ENCODE peak calls at places on chromosomes 1 and 21, in five cellular contexts. J, I, V, F and K are unnamed samples.

GRCh38 chr21:16117851-16118592 is 388.2 kb downstream of the USP25 start:
- DNase-seq in F (peak), I (no peak), V (no peak), J (no peak), K (peak)

GRCh38 chr1:50701706-50702317 is 258.3 kb downstream of the FAF1 start:
- DNase-seq in I (no peak), J (no peak), V (no peak), F (no peak), K (no peak)

GRCh38 chr1:107793896-107794440 is 171.0 kb downstream of the VAV3 start:
- DNase-seq in F (peak), V (no peak), I (no peak), J (no peak), K (no peak)

GRCh38 chr1:27598902-27599528 is 4.9 kb downstream of the AHDC1 start:
- DNase-seq in J (no peak), V (no peak), I (no peak), F (peak), K (peak)

GRCh38 chr1:117633068-117633345 is 27.2 kb downstream of the TENT5C start:
- DNase-seq in I (no peak), J (no peak), F (no peak), V (no peak), K (no peak)

GRCh38 chr21:38438476-38438893 is 59.8 kb downstream of the ERG start:
- DNase-seq in F (no peak), J (no peak), V (peak), I (no peak), K (peak)

GRCh38 chr1:184000321-184000720 is 37.2 kb downstream of the COLGALT2 start:
- DNase-seq in J (no peak), F (no peak), V (no peak), I (no peak), K (no peak)

GRCh38 chr1:64483711-64484454 is 14.0 kb downstream of the CACHD1 start:
- DNase-seq in V (no peak), I (no peak), J (no peak), F (no peak), K (no peak)

DNA sequence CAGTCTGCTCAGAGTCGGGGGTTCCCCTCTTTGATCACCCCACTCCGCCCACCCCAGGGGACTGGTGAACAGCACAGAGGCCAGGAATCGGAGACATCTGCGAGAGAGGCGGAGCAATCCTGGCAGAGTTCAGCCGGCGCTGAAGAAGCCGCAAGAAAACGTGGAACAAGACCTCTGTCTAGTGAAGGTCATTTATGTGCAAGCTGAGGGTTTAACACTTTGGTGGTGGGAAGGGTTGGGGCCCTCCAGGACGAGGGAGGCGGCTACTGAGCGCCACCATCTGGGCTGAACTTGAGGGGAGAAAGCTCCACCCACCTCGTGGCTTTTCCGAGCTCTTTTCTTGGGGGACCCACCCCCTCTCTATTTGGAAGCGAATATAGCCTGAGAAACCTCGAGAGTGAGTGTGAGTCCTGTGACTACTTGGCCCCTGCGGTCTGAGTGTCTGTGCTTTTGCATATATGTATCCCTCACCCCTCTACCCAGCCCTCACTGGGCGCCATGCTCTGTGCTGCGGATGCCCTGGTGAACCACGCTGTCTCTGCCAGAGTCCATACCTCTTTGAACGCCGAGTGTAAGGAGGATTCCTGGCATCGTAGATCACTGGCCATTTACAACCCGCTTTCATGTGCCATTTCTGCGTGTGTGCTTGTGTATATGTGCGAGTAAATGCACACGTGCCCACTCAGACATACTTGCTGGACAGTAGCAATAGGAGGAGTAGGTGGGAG is 1.2 kb upstream of the EPHA10 start:
- DNase-seq in F (no peak), I (no peak), J (no peak), V (no peak), K (no peak)
- H3K4me3 ChIP-seq in F (no peak), I (no peak), J (no peak), V (no peak), K (no peak)

GRCh38 chr1:207455183-207455754 is 1.1 kb downstream of the CR2 start:
- DNase-seq in I (no peak), V (no peak), J (no peak), F (no peak), K (no peak)

GRCh38 chr1:207458409-207458808 is 4.3 kb downstream of the CR2 start:
- DNase-seq in J (no peak), I (no peak), V (no peak), F (no peak), K (no peak)

GRCh38 chr1:207453710-207454045 is 450 bp upstream of the CR2 start:
- DNase-seq in F (no peak), I (no peak), J (no peak), V (no peak), K (peak)

GRCh38 chr1:207459008-207459407 is 4.9 kb downstream of the CR2 start:
- DNase-seq in I (no peak), F (no peak), J (no peak), V (no peak), K (no peak)

DNA sequence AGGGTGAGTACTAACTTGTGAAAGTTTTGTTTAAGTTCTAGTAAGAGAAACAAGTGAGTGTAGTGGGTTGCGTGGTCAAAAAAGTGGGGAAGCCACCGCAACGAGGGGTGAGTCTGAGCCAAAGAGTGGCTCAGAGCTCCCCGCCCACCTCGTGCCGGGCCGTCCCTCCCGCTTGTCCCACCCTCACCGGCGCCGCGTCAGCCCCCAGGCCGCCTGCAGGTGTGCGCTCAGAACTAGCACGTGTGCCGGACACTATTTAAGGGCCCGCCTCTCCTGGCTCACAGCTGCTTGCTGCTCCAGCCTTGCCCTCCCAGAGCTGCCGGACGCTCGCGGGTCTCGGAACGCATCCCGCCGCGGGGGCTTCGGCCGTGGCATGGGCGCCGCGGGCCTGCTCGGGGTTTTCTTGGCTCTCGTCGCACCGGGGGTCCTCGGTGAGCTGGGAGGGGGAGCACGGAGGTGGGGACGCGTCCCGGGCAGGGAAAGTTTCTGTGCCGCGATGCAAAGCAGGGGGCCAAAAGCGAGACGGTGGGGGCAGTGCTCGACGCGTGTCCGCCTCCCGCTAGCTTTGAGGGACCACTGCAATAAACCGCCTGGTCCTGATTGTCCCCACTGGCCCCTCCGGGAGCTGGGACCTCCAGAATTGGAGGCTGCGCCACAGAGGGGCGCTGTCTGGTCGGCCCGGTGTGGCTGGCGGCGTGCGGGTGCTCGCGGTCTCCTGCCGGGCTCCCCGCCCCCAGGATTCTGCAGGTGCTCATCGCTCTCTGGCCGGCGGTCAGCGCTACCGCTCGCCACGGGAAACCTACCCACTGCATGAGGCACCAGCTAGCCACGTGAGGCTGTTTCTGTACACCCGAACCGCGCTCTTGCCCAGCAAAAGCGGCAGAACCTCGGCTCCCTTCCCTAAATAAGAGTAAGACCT is at the start of gene CR2:
- DNase-seq in I (no peak), V (peak), J (peak), F (peak), K (peak)
- H3K4me3 ChIP-seq in I (peak), V (peak), J (no peak), F (peak), K (no peak)

DNA sequence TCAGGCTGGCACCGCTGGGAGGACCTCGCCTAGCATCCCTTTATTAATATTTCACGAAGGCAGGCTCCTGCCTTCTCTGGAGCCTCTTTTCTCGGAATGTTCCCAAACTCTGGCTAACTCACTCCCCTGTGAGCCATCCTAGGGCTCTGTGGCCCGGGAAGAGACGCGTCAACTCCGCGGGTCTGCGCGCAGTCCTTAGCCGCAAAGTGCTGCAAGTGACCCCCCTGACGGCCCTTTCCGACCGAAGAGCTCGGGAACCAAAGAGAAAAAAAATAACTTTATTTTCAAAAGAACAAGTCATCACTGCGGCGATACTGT is 14.6 kb downstream of the NR5A2 start:
- DNase-seq in V (no peak), I (no peak), F (no peak), J (no peak), K (no peak)
- H3K4me3 ChIP-seq in V (peak), I (no peak), F (no peak), J (peak), K (peak)

GRCh38 chr1:115655916-115656315 is 14.1 kb downstream of the VANGL1 start:
- DNase-seq in V (no peak), I (no peak), J (no peak), F (no peak), K (no peak)

GRCh38 chr1:115652236-115652788 is 10.5 kb downstream of the VANGL1 start:
- DNase-seq in V (no peak), J (no peak), F (no peak), I (no peak), K (no peak)

GRCh38 chr1:115654663-115655306 is 13.0 kb downstream of the VANGL1 start:
- DNase-seq in V (no peak), F (no peak), J (no peak), I (no peak), K (peak)

GRCh38 chr1:115655307-115655664 is 13.5 kb downstream of the VANGL1 start:
- DNase-seq in F (no peak), V (no peak), I (no peak), J (no peak), K (no peak)

GRCh38 chr1:115654125-115654524 is 12.4 kb downstream of the VANGL1 start:
- DNase-seq in I (no peak), F (no peak), V (no peak), J (no peak), K (no peak)
- H3K4me3 ChIP-seq in I (no peak), F (no peak), V (no peak), J (no peak), K (no peak)